ENCODE peak calls at places on chromosomes 16 and 17, in ten cellular contexts. One of them, this sample, is unnamed.

GRCh38 chr17:82200743-82201497 is 11.7 kb downstream of the CCDC57 start:
- DNase-seq in cardiac fibroblast: no peak
- DNase-seq in uterus: no peak
- DNase-seq in astrocyte: no peak
- DNase-seq in upper lobe of right lung: no peak
- DNase-seq in AG09309: no peak
- DNase-seq in sigmoid colon: no peak
- DNase-seq in tibial nerve: no peak
- DNase-seq in astrocyte of the spinal cord: no peak
- DNase-seq in AG04450: no peak
- DNase-seq in this sample: no peak

GRCh38 chr17:4407851-4408250 is 25.9 kb upstream of the SPNS3 start:
- DNase-seq in upper lobe of right lung: no peak
- DNase-seq in AG04450: no peak
- DNase-seq in AG09309: no peak
- DNase-seq in astrocyte of the spinal cord: no peak
- DNase-seq in tibial nerve: no peak
- DNase-seq in uterus: no peak
- DNase-seq in astrocyte: no peak
- DNase-seq in sigmoid colon: no peak
- DNase-seq in cardiac fibroblast: no peak
- DNase-seq in this sample: peak; percentile 85

GRCh38 chr17:50511058-50511457 is 2.8 kb downstream of the MYCBPAP start:
- DNase-seq in uterus: no peak
- DNase-seq in tibial nerve: no peak
- DNase-seq in AG09309: no peak
- DNase-seq in astrocyte: no peak
- DNase-seq in AG04450: no peak
- DNase-seq in astrocyte of the spinal cord: no peak
- DNase-seq in sigmoid colon: no peak
- DNase-seq in cardiac fibroblast: no peak
- DNase-seq in upper lobe of right lung: no peak
- DNase-seq in this sample: peak; percentile 39

GRCh38 chr16:19607610-19608280 is 52.2 kb downstream of the VPS35L start:
- DNase-seq in upper lobe of right lung: no peak
- DNase-seq in cardiac fibroblast: peak; percentile 42
- DNase-seq in sigmoid colon: no peak
- DNase-seq in AG04450: no peak
- DNase-seq in astrocyte of the spinal cord: peak; percentile 47
- DNase-seq in uterus: no peak
- DNase-seq in tibial nerve: no peak
- DNase-seq in AG09309: peak; percentile 72
- DNase-seq in astrocyte: peak; percentile 80
- DNase-seq in this sample: no peak

GRCh38 chr17:27332052-27332403 is 38.1 kb downstream of the WSB1 start:
- DNase-seq in upper lobe of right lung: no peak
- DNase-seq in cardiac fibroblast: no peak
- DNase-seq in AG09309: no peak
- DNase-seq in tibial nerve: no peak
- DNase-seq in AG04450: no peak
- DNase-seq in astrocyte: no peak
- DNase-seq in sigmoid colon: no peak
- DNase-seq in astrocyte of the spinal cord: no peak
- DNase-seq in uterus: no peak
- DNase-seq in this sample: no peak

GRCh38 chr16:17412221-17412620 is 58.5 kb downstream of the XYLT1 start:
- DNase-seq in tibial nerve: no peak
- DNase-seq in astrocyte of the spinal cord: peak; percentile 68
- DNase-seq in upper lobe of right lung: no peak
- DNase-seq in AG04450: no peak
- DNase-seq in AG09309: no peak
- DNase-seq in sigmoid colon: no peak
- DNase-seq in uterus: no peak
- DNase-seq in cardiac fibroblast: peak; percentile 30
- DNase-seq in astrocyte: peak; percentile 82
- DNase-seq in this sample: no peak

GRCh38 chr17:74190154-74190553 is 13.3 kb upstream of the RPL38 start:
- DNase-seq in sigmoid colon: no peak
- DNase-seq in AG04450: no peak
- DNase-seq in AG09309: no peak
- DNase-seq in upper lobe of right lung: no peak
- DNase-seq in cardiac fibroblast: peak; percentile 69
- DNase-seq in astrocyte of the spinal cord: peak; percentile 51
- DNase-seq in astrocyte: peak; percentile 43
- DNase-seq in uterus: no peak
- DNase-seq in tibial nerve: no peak
- DNase-seq in this sample: no peak

GRCh38 chr16:48503779-48504178 is 106.2 kb downstream of the N4BP1 start:
- DNase-seq in uterus: peak; percentile 66
- DNase-seq in tibial nerve: peak; percentile 77
- DNase-seq in sigmoid colon: peak; percentile 85
- DNase-seq in AG09309: peak; percentile 57
- DNase-seq in astrocyte: peak; percentile 57
- DNase-seq in upper lobe of right lung: no peak
- DNase-seq in AG04450: peak; percentile 82
- DNase-seq in cardiac fibroblast: peak; percentile 90
- DNase-seq in astrocyte of the spinal cord: peak; percentile 85
- DNase-seq in this sample: no peak

GRCh38 chr16:21646721-21647561 is 5.5 kb downstream of the IGSF6 start:
- DNase-seq in upper lobe of right lung: no peak
- DNase-seq in uterus: no peak
- DNase-seq in cardiac fibroblast: no peak
- DNase-seq in sigmoid colon: no peak
- DNase-seq in tibial nerve: no peak
- DNase-seq in astrocyte: no peak
- DNase-seq in AG09309: no peak
- DNase-seq in AG04450: no peak
- DNase-seq in astrocyte of the spinal cord: no peak
- DNase-seq in this sample: peak; percentile 57

GRCh38 chr17:21287703-21288449 is 3.4 kb downstream of the MAP2K3 start:
- DNase-seq in astrocyte: peak; percentile 91
- DNase-seq in upper lobe of right lung: peak; percentile 98
- DNase-seq in AG09309: peak; percentile 86
- DNase-seq in uterus: peak; percentile 88
- DNase-seq in AG04450: peak; percentile 84
- DNase-seq in sigmoid colon: peak; percentile 98
- DNase-seq in tibial nerve: peak; percentile 88
- DNase-seq in astrocyte of the spinal cord: peak; percentile 95
- DNase-seq in cardiac fibroblast: peak; percentile 98
- DNase-seq in this sample: peak; percentile 96

GRCh38 chr17:4740584-4740983 is 856 bp upstream of the CXCL16 start:
- DNase-seq in uterus: no peak
- DNase-seq in astrocyte: no peak
- DNase-seq in AG04450: no peak
- DNase-seq in astrocyte of the spinal cord: no peak
- DNase-seq in sigmoid colon: no peak
- DNase-seq in tibial nerve: no peak
- DNase-seq in upper lobe of right lung: no peak
- DNase-seq in AG09309: no peak
- DNase-seq in cardiac fibroblast: no peak
- DNase-seq in this sample: no peak

GRCh38 chr16:75908718-75909117 is 182.4 kb upstream of the CPHXL start:
- DNase-seq in AG09309: no peak
- DNase-seq in astrocyte of the spinal cord: no peak
- DNase-seq in sigmoid colon: no peak
- DNase-seq in astrocyte: no peak
- DNase-seq in uterus: no peak
- DNase-seq in upper lobe of right lung: no peak
- DNase-seq in cardiac fibroblast: no peak
- DNase-seq in AG04450: no peak
- DNase-seq in tibial nerve: no peak
- DNase-seq in this sample: no peak

GRCh38 chr16:10514369-10515055 is 65.9 kb downstream of the EMP2 start:
- DNase-seq in astrocyte of the spinal cord: peak; percentile 69
- DNase-seq in sigmoid colon: peak; percentile 75
- DNase-seq in astrocyte: peak; percentile 30
- DNase-seq in upper lobe of right lung: no peak
- DNase-seq in uterus: peak; percentile 49
- DNase-seq in cardiac fibroblast: peak; percentile 81
- DNase-seq in tibial nerve: no peak
- DNase-seq in AG04450: peak; percentile 46
- DNase-seq in AG09309: peak; percentile 51
- DNase-seq in this sample: peak; percentile 70

GRCh38 chr17:73976147-73976546 is 227.3 kb upstream of the RPL38 start:
- DNase-seq in cardiac fibroblast: no peak
- DNase-seq in tibial nerve: no peak
- DNase-seq in astrocyte: no peak
- DNase-seq in astrocyte of the spinal cord: no peak
- DNase-seq in upper lobe of right lung: no peak
- DNase-seq in AG09309: no peak
- DNase-seq in uterus: no peak
- DNase-seq in sigmoid colon: no peak
- DNase-seq in AG04450: no peak
- DNase-seq in this sample: no peak

GRCh38 chr16:79897444-79898146 is 297.1 kb upstream of the MAF start:
- DNase-seq in astrocyte: peak; percentile 71
- DNase-seq in AG04450: no peak
- DNase-seq in upper lobe of right lung: no peak
- DNase-seq in astrocyte of the spinal cord: peak; percentile 56
- DNase-seq in cardiac fibroblast: peak; percentile 5
- DNase-seq in sigmoid colon: no peak
- DNase-seq in AG09309: no peak
- DNase-seq in uterus: peak; percentile 34
- DNase-seq in tibial nerve: no peak
- DNase-seq in this sample: no peak

GRCh38 chr16:84843149-84844048 is 23.6 kb downstream of the CRISPLD2 start:
- DNase-seq in uterus: no peak
- DNase-seq in AG04450: no peak
- DNase-seq in astrocyte of the spinal cord: no peak
- DNase-seq in sigmoid colon: no peak
- DNase-seq in upper lobe of right lung: no peak
- DNase-seq in AG09309: no peak
- DNase-seq in cardiac fibroblast: no peak
- DNase-seq in tibial nerve: no peak
- DNase-seq in astrocyte: no peak
- DNase-seq in this sample: no peak

GRCh38 chr17:68387485-68387884 is 69.8 kb downstream of the WIPI1 start:
- DNase-seq in sigmoid colon: peak; percentile 13
- DNase-seq in AG04450: no peak
- DNase-seq in tibial nerve: no peak
- DNase-seq in cardiac fibroblast: no peak
- DNase-seq in astrocyte of the spinal cord: no peak
- DNase-seq in upper lobe of right lung: no peak
- DNase-seq in AG09309: no peak
- DNase-seq in astrocyte: no peak
- DNase-seq in uterus: no peak
- DNase-seq in this sample: no peak

GRCh38 chr17:31489295-31490018 is 98.0 kb downstream of the RAB11FIP4 start:
- DNase-seq in uterus: no peak
- DNase-seq in AG04450: no peak
- DNase-seq in AG09309: no peak
- DNase-seq in tibial nerve: no peak
- DNase-seq in sigmoid colon: no peak
- DNase-seq in astrocyte: no peak
- DNase-seq in upper lobe of right lung: peak; percentile 80
- DNase-seq in cardiac fibroblast: no peak
- DNase-seq in astrocyte of the spinal cord: no peak
- DNase-seq in this sample: no peak

DNA sequence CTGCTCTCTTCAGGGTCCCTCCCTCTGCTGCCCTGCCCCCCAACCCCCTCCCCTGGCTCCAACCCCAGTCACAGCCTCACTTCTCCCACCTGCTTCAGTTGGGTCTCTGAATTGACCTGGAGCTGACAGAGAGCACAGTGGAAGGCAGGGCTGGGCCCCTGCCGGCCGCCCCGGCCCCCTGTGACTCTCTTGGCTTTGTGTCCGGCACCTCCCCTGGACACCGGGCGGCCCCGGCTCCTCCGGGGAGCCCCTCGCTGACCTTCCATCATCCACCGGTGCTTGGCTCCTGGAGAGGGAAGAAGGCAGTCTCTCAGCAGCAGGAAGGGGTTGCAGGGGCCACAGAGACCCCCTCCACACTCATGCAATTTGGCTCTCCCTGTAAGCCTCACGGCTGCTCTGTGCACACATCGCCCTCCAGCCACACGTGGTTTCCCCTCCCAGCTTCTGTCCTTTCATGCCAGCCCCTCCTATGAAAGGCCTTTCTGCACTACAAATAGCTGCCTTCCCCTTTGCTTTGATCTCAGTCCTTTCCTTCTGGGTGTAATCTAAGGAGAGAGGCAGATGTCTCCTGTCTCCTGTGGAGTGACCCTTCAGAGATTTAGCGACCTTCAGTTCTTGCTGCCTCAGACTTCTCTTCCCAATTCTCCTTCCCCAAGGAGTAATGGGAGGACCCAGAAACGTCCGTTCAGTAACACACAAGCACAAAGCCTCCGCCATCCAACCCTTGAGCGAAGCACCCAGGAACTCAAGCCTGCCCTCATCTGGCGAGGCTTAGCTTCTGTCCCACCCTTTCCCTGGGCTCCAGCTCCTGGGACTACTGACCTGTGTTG is 8.3 kb downstream of the NKIRAS2 start:
- DNase-seq in astrocyte: no peak
- DNase-seq in cardiac fibroblast: no peak
- DNase-seq in AG04450: no peak
- DNase-seq in uterus: no peak
- DNase-seq in sigmoid colon: no peak
- DNase-seq in upper lobe of right lung: no peak
- DNase-seq in astrocyte of the spinal cord: no peak
- DNase-seq in tibial nerve: no peak
- DNase-seq in AG09309: no peak
- DNase-seq in this sample: peak; percentile 41
- H3K4me3 ChIP-seq in astrocyte: no peak overlapping the region
- H3K4me3 ChIP-seq in cardiac fibroblast: no peak overlapping the region
- H3K4me3 ChIP-seq in AG04450: no peak overlapping the region
- H3K4me3 ChIP-seq in uterus: no peak overlapping the region
- H3K4me3 ChIP-seq in sigmoid colon: no peak overlapping the region
- H3K4me3 ChIP-seq in upper lobe of right lung: no peak overlapping the region
- H3K4me3 ChIP-seq in astrocyte of the spinal cord: no peak overlapping the region
- H3K4me3 ChIP-seq in tibial nerve: no peak overlapping the region
- H3K4me3 ChIP-seq in AG09309: no peak overlapping the region
- H3K4me3 ChIP-seq in this sample: no peak overlapping the region

GRCh38 chr16:57419506-57419905 is 14.9 kb downstream of the CCL17 start:
- DNase-seq in uterus: no peak
- DNase-seq in cardiac fibroblast: no peak
- DNase-seq in astrocyte: no peak
- DNase-seq in tibial nerve: no peak
- DNase-seq in astrocyte of the spinal cord: no peak
- DNase-seq in sigmoid colon: no peak
- DNase-seq in upper lobe of right lung: no peak
- DNase-seq in AG09309: no peak
- DNase-seq in AG04450: no peak
- DNase-seq in this sample: no peak
- TF ChIP-seq CTCF in uterus: no peak
- TF ChIP-seq CTCF in cardiac fibroblast: no peak
- TF ChIP-seq CTCF in astrocyte: no peak
- TF ChIP-seq CTCF in tibial nerve: no peak
- TF ChIP-seq CTCF in astrocyte of the spinal cord: no peak
- TF ChIP-seq CTCF in sigmoid colon: no peak
- TF ChIP-seq CTCF in upper lobe of right lung: no peak
- TF ChIP-seq CTCF in AG09309: no peak
- TF ChIP-seq CTCF in AG04450: no peak
- TF ChIP-seq CTCF in this sample: no peak

GRCh38 chr17:77210946-77211541 is 70.3 kb downstream of the SEC14L1 start:
- DNase-seq in uterus: no peak
- DNase-seq in AG09309: no peak
- DNase-seq in sigmoid colon: no peak
- DNase-seq in astrocyte of the spinal cord: no peak
- DNase-seq in tibial nerve: no peak
- DNase-seq in astrocyte: no peak
- DNase-seq in AG04450: no peak
- DNase-seq in cardiac fibroblast: no peak
- DNase-seq in upper lobe of right lung: no peak
- DNase-seq in this sample: no peak
- H3K4me3 ChIP-seq in uterus: no peak overlapping the region
- H3K4me3 ChIP-seq in AG09309: no peak overlapping the region
- H3K4me3 ChIP-seq in sigmoid colon: no peak overlapping the region
- H3K4me3 ChIP-seq in astrocyte of the spinal cord: no peak overlapping the region
- H3K4me3 ChIP-seq in tibial nerve: no peak overlapping the region
- H3K4me3 ChIP-seq in astrocyte: no peak overlapping the region
- H3K4me3 ChIP-seq in AG04450: no peak overlapping the region
- H3K4me3 ChIP-seq in cardiac fibroblast: no peak overlapping the region
- H3K4me3 ChIP-seq in upper lobe of right lung: no peak overlapping the region
- H3K4me3 ChIP-seq in this sample: no peak overlapping the region

GRCh38 chr16:28146536-28146935 is 65.2 kb downstream of the XPO6 start:
- DNase-seq in cardiac fibroblast: no peak
- DNase-seq in astrocyte of the spinal cord: no peak
- DNase-seq in uterus: no peak
- DNase-seq in sigmoid colon: no peak
- DNase-seq in AG04450: no peak
- DNase-seq in tibial nerve: no peak
- DNase-seq in upper lobe of right lung: no peak
- DNase-seq in astrocyte: no peak
- DNase-seq in AG09309: no peak
- DNase-seq in this sample: no peak
- TF ChIP-seq CTCF in cardiac fibroblast: no peak
- TF ChIP-seq CTCF in astrocyte of the spinal cord: no peak
- TF ChIP-seq CTCF in uterus: no peak
- TF ChIP-seq CTCF in sigmoid colon: no peak
- TF ChIP-seq CTCF in AG04450: no peak
- TF ChIP-seq CTCF in tibial nerve: no peak
- TF ChIP-seq CTCF in upper lobe of right lung: no peak
- TF ChIP-seq CTCF in astrocyte: no peak
- TF ChIP-seq CTCF in AG09309: no peak
- TF ChIP-seq CTCF in this sample: no peak